ENCODE peak calls at places on chromosome 10, in five cellular contexts. D is T-cell, Y is Ammon's horn, L is NCI-H1694, P is WTC11. K is an unnamed sample.

GRCh38 chr10:23351914-23352313 is 7.3 kb upstream of the C10orf67 start:
- DNase-seq in Y (no peak), D (no peak), P (no peak), L (no peak), K (peak)

GRCh38 chr10:112835933-112836564 is 114.0 kb upstream of the TCF7L2 start:
- DNase-seq in P (no peak), L (no peak), D (no peak), Y (peak), K (peak)

GRCh38 chr10:125152646-125153368 is 7.6 kb downstream of the CTBP2 start:
- DNase-seq in Y (peak), P (no peak), D (no peak), L (no peak), K (peak)

GRCh38 chr10:1573334-1573969 is 163.9 kb downstream of the ADARB2 start:
- DNase-seq in L (no peak), P (no peak), D (no peak), Y (no peak), K (no peak)

GRCh38 chr10:51895209-51895608 is 195.8 kb upstream of the CSTF2T start:
- DNase-seq in D (no peak), L (no peak), P (no peak), Y (no peak), K (peak)

GRCh38 chr10:17836917-17837316 is 27.8 kb downstream of the MRC1 start:
- DNase-seq in L (no peak), P (peak), D (no peak), Y (peak), K (peak)

GRCh38 chr10:73744690-73744994 is 470 bp downstream of the SEC24C start:
- DNase-seq in L (no peak), Y (no peak), D (peak), P (no peak), K (peak)

GRCh38 chr10:5442056-5442989 is 30.0 kb downstream of the NET1 start:
- DNase-seq in P (no peak), L (peak), D (no peak), Y (peak), K (peak)

GRCh38 chr10:72353963-72354355 is 760 bp downstream of the DNAJB12 start:
- DNase-seq in P (no peak), Y (no peak), L (no peak), D (no peak), K (peak)

GRCh38 chr10:6601224-6601805 is 21.2 kb upstream of the PRKCQ start:
- DNase-seq in L (no peak), Y (no peak), D (peak), P (no peak), K (no peak)

GRCh38 chr10:129033354-129033729 is 433.7 kb upstream of the MGMT start:
- DNase-seq in P (no peak), L (no peak), Y (no peak), D (no peak), K (no peak)

GRCh38 chr10:7194571-7194970 is 216.3 kb downstream of the SFMBT2 start:
- DNase-seq in Y (no peak), D (no peak), P (no peak), L (no peak), K (no peak)

GRCh38 chr10:3932597-3933380 is 147.8 kb upstream of the KLF6 start:
- DNase-seq in P (no peak), D (no peak), L (no peak), Y (no peak), K (no peak)

GRCh38 chr10:1159131-1160061 is 103.2 kb downstream of the WDR37 start:
- DNase-seq in D (peak), Y (no peak), L (no peak), P (no peak), K (no peak)

GRCh38 chr10:104076743-104077160 is 8.9 kb downstream of the COL17A1 start:
- DNase-seq in L (no peak), P (no peak), Y (peak), D (no peak), K (peak)

GRCh38 chr10:124696446-124697392 is 47.5 kb downstream of the FAM53B start:
- DNase-seq in L (no peak), Y (no peak), D (no peak), P (no peak), K (no peak)

GRCh38 chr10:9825491-9826018 is 1192.1 kb upstream of the CELF2 start:
- DNase-seq in D (no peak), P (no peak), Y (no peak), L (no peak), K (no peak)

GRCh38 chr10:61894150-61894549 is 7.3 kb upstream of the ARID5B start:
- DNase-seq in L (no peak), D (no peak), Y (no peak), P (no peak), K (no peak)

GRCh38 chr10:52334595-52334994 is 20.5 kb downstream of the DKK1 start:
- DNase-seq in P (no peak), D (no peak), L (no peak), Y (no peak), K (no peak)

GRCh38 chr10:5812283-5813090 is 747 bp downstream of the GDI2 start:
- DNase-seq in D (peak), Y (peak), L (no peak), P (peak), K (peak)

GRCh38 chr10:104925232-104925851 is 284.3 kb downstream of the SORCS3 start:
- DNase-seq in L (peak), Y (peak), P (peak), D (peak), K (peak)

GRCh38 chr10:114548662-114549061 is 109.4 kb downstream of the ABLIM1 start:
- DNase-seq in P (peak), L (no peak), D (no peak), Y (no peak), K (peak)

GRCh38 chr10:58531084-58531695 is 18.5 kb downstream of the BICC1 start:
- DNase-seq in P (peak), L (peak), D (peak), Y (peak), K (peak)

GRCh38 chr10:34786464-34786863 is 28.6 kb downstream of the PARD3 start:
- DNase-seq in Y (no peak), D (no peak), L (no peak), P (no peak), K (peak)

GRCh38 chr10:124285587-124286527 is 132.9 kb downstream of the OAT start:
- DNase-seq in D (no peak), P (peak), Y (no peak), L (no peak), K (peak)

GRCh38 chr10:23171232-23171876 is 20.8 kb upstream of the PTF1A start:
- DNase-seq in D (no peak), P (peak), Y (no peak), L (no peak), K (peak)

GRCh38 chr10:45509491-45509890 is 135.5 kb downstream of the ALOX5 start:
- DNase-seq in D (no peak), L (no peak), Y (no peak), P (no peak), K (no peak)

GRCh38 chr10:60978287-60979115 is 34.5 kb upstream of the RHOBTB1 start:
- DNase-seq in P (no peak), D (no peak), Y (peak), L (no peak), K (no peak)

GRCh38 chr10:128926693-128927092 is 540.3 kb upstream of the MGMT start:
- DNase-seq in D (no peak), L (no peak), Y (no peak), P (no peak), K (no peak)

K was measured in AG10803.